ENCODE peak calls at places on chromosomes 2 and 18, in five cellular contexts. F is activated naive CD8-positive, alpha-beta T cell treated with anti-CD3 and anti-CD28 coated beads, Interleukin-2, amount 50 U/mL, for 24 hours; X is CD4-positive, CD25-positive, alpha-beta regulatory T cell; R is fibroblast of mammary gland; L is Kasumi-1. T is an unnamed sample.

GRCh38 chr2:61632276-61633169 is 94.4 kb upstream of the XPO1 start:
- DNase-seq in F (no peak), X (no peak), R (no peak), L (no peak), T (peak)

GRCh38 chr18:13587477-13587876 is 138.9 kb downstream of the FAM210A start:
- DNase-seq in F (no peak), X (no peak), R (no peak), L (no peak), T (no peak)

GRCh38 chr2:19349911-19350677 is 8.3 kb downstream of the OSR1 start:
- DNase-seq in F (peak), X (peak), R (no peak), L (peak), T (peak)

GRCh38 chr2:8653485-8653884 is 28.4 kb upstream of the ID2 start:
- DNase-seq in F (no peak), X (no peak), R (no peak), L (no peak), T (no peak)

GRCh38 chr2:40213071-40213470 is 238.8 kb downstream of the SLC8A1 start:
- DNase-seq in F (no peak), X (no peak), R (peak), L (no peak), T (peak)

GRCh38 chr2:196066794-196067382 is 1.7 kb downstream of the DNAH7 start:
- DNase-seq in F (no peak), X (peak), R (peak), L (peak), T (peak)

GRCh38 chr2:171858397-171858958 is 35.6 kb downstream of the SLC25A12 start:
- DNase-seq in F (no peak), X (no peak), R (peak), L (no peak), T (peak)

GRCh38 chr2:119827866-119828507 is 68.3 kb downstream of the PTPN4 start:
- DNase-seq in F (no peak), X (no peak), R (peak), L (no peak), T (peak)

GRCh38 chr2:45237128-45237527 is 227.9 kb upstream of the SIX2 start:
- DNase-seq in F (no peak), X (no peak), R (no peak), L (no peak), T (peak)

GRCh38 chr2:69789129-69789528 is 40.3 kb upstream of the GMCL1 start:
- DNase-seq in F (no peak), X (no peak), R (peak), L (no peak), T (peak)

GRCh38 chr2:208222351-208222750 is 32.5 kb downstream of the IDH1 start:
- DNase-seq in F (no peak), X (no peak), R (peak), L (no peak), T (peak)

GRCh38 chr18:31400191-31400590 is 23.6 kb downstream of the DSG4 start:
- DNase-seq in F (no peak), X (no peak), R (no peak), L (no peak), T (no peak)

GRCh38 chr18:72995558-72995957 is 127.8 kb upstream of the NETO1 start:
- DNase-seq in F (no peak), X (no peak), R (no peak), L (no peak), T (no peak)

GRCh38 chr2:17086990-17087389 is 421.4 kb upstream of the CYRIA start:
- DNase-seq in F (no peak), X (no peak), R (no peak), L (no peak), T (no peak)

GRCh38 chr2:116980354-116980753 is 834.1 kb upstream of the DDX18 start:
- DNase-seq in F (no peak), X (no peak), R (no peak), L (no peak), T (no peak)

GRCh38 chr2:6545336-6545735 is 320.4 kb downstream of the CMPK2 start:
- DNase-seq in F (no peak), X (no peak), R (no peak), L (no peak), T (no peak)

GRCh38 chr2:9205963-9206948 is at the start of gene ASAP2:
- DNase-seq in F (peak), X (peak), R (peak), L (peak), T (peak)

GRCh38 chr2:22213237-22213636 is 1089.5 kb downstream of the TDRD15 start:
- DNase-seq in F (no peak), X (no peak), R (no peak), L (no peak), T (no peak)

GRCh38 chr2:232984451-232985207 is 28.4 kb downstream of the NGEF start:
- DNase-seq in F (no peak), X (no peak), R (no peak), L (no peak), T (no peak)

GRCh38 chr2:109352898-109353689 is 224.1 kb downstream of the SH3RF3 start:
- DNase-seq in F (no peak), X (no peak), R (no peak), L (no peak), T (no peak)

GRCh38 chr2:49271060-49271665 is 116.8 kb upstream of the FSHR start:
- DNase-seq in F (no peak), X (no peak), R (no peak), L (no peak), T (no peak)

GRCh38 chr2:95356821-95357700 is 45.4 kb upstream of the FAHD2A start:
- DNase-seq in F (no peak), X (no peak), R (no peak), L (no peak), T (no peak)

GRCh38 chr2:25388491-25388890 is 46.8 kb upstream of the DNMT3A start:
- DNase-seq in F (no peak), X (peak), R (no peak), L (no peak), T (no peak)

GRCh38 chr2:201807452-201807980 is 1.2 kb downstream of the CDK15 start:
- DNase-seq in F (no peak), X (no peak), R (peak), L (no peak), T (peak)

GRCh38 chr2:85887566-85888019 is 1.2 kb downstream of the ST3GAL5 start:
- DNase-seq in F (peak), X (peak), R (peak), L (peak), T (peak)

GRCh38 chr2:218983263-218983970 is 1.6 kb downstream of the FEV start:
- DNase-seq in F (no peak), X (no peak), R (no peak), L (no peak), T (no peak)

GRCh38 chr2:138090330-138090729 is 126.1 kb downstream of the HNMT start:
- DNase-seq in F (no peak), X (peak), R (peak), L (peak), T (peak)

GRCh38 chr2:43818761-43819160 is 19.9 kb downstream of the ABCG5 start:
- DNase-seq in F (peak), X (peak), R (peak), L (peak), T (peak)

GRCh38 chr2:171837736-171838135 is 56.3 kb downstream of the SLC25A12 start:
- DNase-seq in F (no peak), X (no peak), R (peak), L (no peak), T (peak)

GRCh38 chr2:61176755-61177726 is 15.1 kb downstream of the C2orf74 start:
- DNase-seq in F (peak), X (peak), R (peak), L (peak), T (peak)

T was measured in iris pigment epithelial cell.